ENCODE peak calls at places on chromosomes 4 and X, in eight cellular contexts. R, B, X, Z, W, A, Q and S are unnamed samples.

GRCh38 chrX:150864127-150864526 is 34.3 kb downstream of the CD99L2 start:
- DNase-seq in X (no peak), R (no peak), Q (no peak), W (no peak), Z (no peak), B (no peak), A (no peak), S (no peak)

GRCh38 chr4:183099537-183100297 is 660 bp downstream of the WWC2 start:
- DNase-seq in Q (peak; percentile 68), Z (peak; percentile 74), R (peak; percentile 76), B (peak; percentile 12), X (no peak), W (peak; percentile 29), A (peak; percentile 38), S (no peak)

GRCh38 chr4:186236126-186236525 is 8.8 kb downstream of the KLKB1 start:
- DNase-seq in R (no peak), W (no peak), B (no peak), Q (no peak), A (no peak), Z (no peak), X (no peak), S (no peak)

GRCh38 chrX:54776987-54777672 is 20.9 kb downstream of the ITIH6 start:
- DNase-seq in X (no peak), A (no peak), R (no peak), B (no peak), Z (no peak), W (no peak), Q (no peak), S (no peak)

GRCh38 chrX:27680726-27681125 is 90.6 kb downstream of the DCAF8L2 start:
- DNase-seq in Z (no peak), X (peak; percentile 56), Q (no peak), W (no peak), B (no peak), A (no peak), R (no peak), S (no peak)

GRCh38 chr4:39319678-39320077 is 46.5 kb downstream of the RFC1 start:
- DNase-seq in Z (no peak), A (no peak), X (peak; percentile 90), R (no peak), B (no peak), W (no peak), Q (no peak), S (no peak)

GRCh38 chrX:16348286-16348685 is 181.0 kb downstream of the MAGEB17 start:
- DNase-seq in Q (no peak), B (no peak), X (no peak), R (no peak), Z (no peak), W (no peak), A (no peak), S (no peak)

GRCh38 chr4:158004101-158004500 is 168.7 kb downstream of the GASK1B start:
- DNase-seq in Q (no peak), B (no peak), X (no peak), Z (no peak), W (no peak), R (no peak), A (no peak), S (no peak)

GRCh38 chr4:8076023-8076422 is 82.6 kb downstream of the ABLIM2 start:
- DNase-seq in W (no peak), Z (no peak), R (peak; percentile 21), A (no peak), Q (no peak), X (no peak), B (no peak), S (no peak)

GRCh38 chr4:56106180-56106579 is 157.4 kb downstream of the CEP135 start:
- DNase-seq in X (no peak), W (no peak), A (no peak), Q (no peak), B (no peak), Z (no peak), R (no peak), S (no peak)

GRCh38 chrX:15464704-15465103 is 28.4 kb downstream of the PIR start:
- DNase-seq in B (no peak), R (no peak), A (no peak), Q (no peak), X (peak; percentile 11), W (no peak), Z (no peak), S (no peak)

GRCh38 chr4:134324179-134324578 is 122.6 kb upstream of the PABPC4L start:
- DNase-seq in R (no peak), X (no peak), Z (no peak), Q (no peak), W (no peak), A (no peak), B (no peak), S (no peak)

GRCh38 chr4:10275696-10276095 is 159.1 kb upstream of the WDR1 start:
- DNase-seq in Z (no peak), X (no peak), W (no peak), Q (no peak), A (no peak), B (no peak), R (no peak), S (no peak)

GRCh38 chr4:139552506-139552905 is 3.5 kb downstream of the SETD7 start:
- DNase-seq in W (no peak), X (peak; percentile 53), Z (no peak), R (no peak), B (no peak), A (no peak), Q (no peak), S (no peak)

GRCh38 chr4:61427099-61427817 is 227.1 kb downstream of the ADGRL3 start:
- DNase-seq in W (no peak), B (no peak), X (no peak), R (no peak), A (no peak), Z (no peak), Q (no peak), S (no peak)
- H3K4me1 ChIP-seq in W (no peaks in the 10 kb centered on the region), B (no peaks in the 10 kb centered on the region), X (no peaks in the 10 kb centered on the region), R (no peaks in the 10 kb centered on the region), A (no peaks in the 10 kb centered on the region), Z (no peaks in the 10 kb centered on the region), Q (no peaks in the 10 kb centered on the region), S (no peaks in the 10 kb centered on the region)

GRCh38 chrX:136112286-136112685 is 35.0 kb upstream of the FHL1 start:
- DNase-seq in R (no peak), B (no peak), Z (no peak), W (no peak), A (no peak), X (no peak), Q (no peak), S (no peak)

GRCh38 chrX:136121788-136122187 is 25.5 kb upstream of the FHL1 start:
- DNase-seq in A (no peak), Z (no peak), W (no peak), Q (no peak), R (no peak), X (no peak), B (no peak), S (no peak)

GRCh38 chrX:136115124-136115908 is 32.0 kb upstream of the FHL1 start:
- DNase-seq in W (no peak), Q (no peak), B (no peak), X (peak; percentile 16), Z (no peak), R (no peak), A (no peak), S (no peak)

GRCh38 chrX:136112781-136113180 is 34.6 kb upstream of the FHL1 start:
- DNase-seq in R (no peak), Q (no peak), Z (no peak), W (no peak), A (no peak), B (no peak), X (no peak), S (no peak)

DNA sequence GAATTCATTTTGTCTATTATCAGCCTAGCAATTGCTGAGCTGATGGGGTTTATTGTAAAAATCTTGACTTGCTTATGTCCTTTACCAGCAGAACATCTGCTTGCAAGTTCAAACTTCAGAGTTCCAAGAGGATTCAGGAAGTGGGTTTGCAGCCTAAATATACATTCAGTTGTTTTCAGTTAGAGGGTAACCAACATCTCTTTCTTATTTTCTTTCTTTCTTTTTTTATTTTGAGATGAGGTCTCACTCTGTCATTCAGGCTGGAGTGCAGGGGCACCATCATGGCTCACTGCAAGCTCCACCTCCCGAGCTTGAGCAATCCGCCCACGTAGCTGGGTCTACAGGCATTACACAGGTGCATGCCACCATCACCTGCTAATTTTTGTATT is 31.4 kb upstream of the FHL1 start:
- DNase-seq in A (no peak), Q (no peak), W (no peak), Z (no peak), X (no peak), R (no peak), B (no peak), S (no peak)
- TF ChIP-seq POLR2A in A (no peak), Q (no peak), W (no peak), Z (no peak), X (no peak), R (no peak), B (no peak), S (no peak)

GRCh38 chr4:113160548-113160947 is 111.1 kb downstream of the ANK2 start:
- DNase-seq in Q (no peak), X (no peak), W (no peak), Z (no peak), A (no peak), R (no peak), B (no peak), S (no peak)
- H3K27ac ChIP-seq in Q (peak overlapping the region; percentile 68), X (no peak overlapping the region), W (no peak overlapping the region), Z (no peak overlapping the region), A (no peak overlapping the region), R (no peak overlapping the region), B (no peak overlapping the region), S (no peak overlapping the region)

GRCh38 chr4:159770398-159770797 is 667.5 kb downstream of the RAPGEF2 start:
- DNase-seq in B (no peak), A (no peak), W (no peak), Q (no peak), Z (no peak), X (no peak), R (no peak), S (no peak)

GRCh38 chr4:159766241-159766640 is 663.4 kb downstream of the RAPGEF2 start:
- DNase-seq in R (no peak), X (no peak), B (no peak), W (no peak), A (no peak), Z (no peak), Q (no peak), S (no peak)

GRCh38 chr4:159770969-159771368 is 668.1 kb downstream of the RAPGEF2 start:
- DNase-seq in Q (no peak), X (no peak), R (no peak), A (no peak), Z (no peak), B (no peak), W (no peak), S (no peak)

GRCh38 chr4:159765402-159765801 is 662.5 kb downstream of the RAPGEF2 start:
- DNase-seq in W (no peak), X (no peak), Z (no peak), R (no peak), Q (no peak), A (no peak), B (no peak), S (no peak)

DNA sequence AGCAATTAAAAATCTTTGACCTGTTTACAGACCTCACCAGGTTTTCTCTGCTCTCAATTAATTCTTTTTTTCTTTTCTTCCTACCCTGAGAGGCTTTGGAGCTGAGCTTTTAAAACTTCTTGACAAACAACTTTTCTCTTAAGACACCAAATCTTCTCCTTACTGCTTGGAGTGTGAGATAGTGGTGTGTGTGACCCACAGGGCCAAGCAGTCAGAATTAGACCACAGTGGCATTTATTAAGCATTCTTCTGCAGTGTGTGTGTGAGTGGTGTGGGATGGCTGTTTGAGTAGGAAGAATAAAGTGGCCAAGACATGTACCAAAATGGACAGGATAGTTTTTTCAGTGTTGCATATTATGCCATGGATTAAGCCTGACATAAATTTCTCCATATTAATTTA is 665.1 kb downstream of the RAPGEF2 start:
- DNase-seq in A (no peak), Q (no peak), B (no peak), Z (no peak), R (no peak), W (no peak), X (no peak), S (no peak)
- H3K4me1 ChIP-seq in A (no peaks in the 10 kb centered on the region), Q (no peaks in the 10 kb centered on the region), B (no peaks in the 10 kb centered on the region), Z (peaks cover 18% of the 10 kb centered on the region), R (no peaks in the 10 kb centered on the region), W (no peaks in the 10 kb centered on the region), X (no peaks in the 10 kb centered on the region), S (no peaks in the 10 kb centered on the region)